ENCODE peak calls at places on chromosomes 3 and 15, in seven cellular contexts. Q is H1, E is Panc1, C is stomach, B is spleen, A is vagina, W is breast epithelium. N is an unnamed sample.

GRCh38 chr15:73052679-73053397 is 575 bp downstream of the NEO1 start:
- DNase-seq in Q (peak), E (no peak), C (peak), B (peak), A (no peak), W (peak), N (peak)

GRCh38 chr3:160553829-160554228 is 11.5 kb downstream of the KPNA4 start:
- DNase-seq in Q (no peak), E (no peak), C (no peak), B (no peak), A (no peak), W (no peak), N (no peak)

GRCh38 chr15:74795961-74796625 is 14.2 kb downstream of the CSK start:
- DNase-seq in Q (no peak), E (no peak), C (no peak), B (no peak), A (no peak), W (no peak), N (no peak)

GRCh38 chr3:24401811-24402185 is 92.9 kb downstream of the THRB start:
- DNase-seq in Q (no peak), E (no peak), C (peak), B (no peak), A (no peak), W (no peak), N (no peak)

GRCh38 chr3:132293231-132293630 is 24.0 kb upstream of the ACP3 start:
- DNase-seq in Q (no peak), E (no peak), C (no peak), B (no peak), A (no peak), W (no peak), N (no peak)

GRCh38 chr3:136959599-136959998 is 1.8 kb downstream of the IL20RB start:
- DNase-seq in Q (no peak), E (no peak), C (no peak), B (no peak), A (no peak), W (no peak), N (no peak)

GRCh38 chr3:14810795-14811661 is 7.7 kb upstream of the FGD5 start:
- DNase-seq in Q (peak), E (no peak), C (no peak), B (peak), A (no peak), W (no peak), N (no peak)

GRCh38 chr3:11915621-11916417 is 69.1 kb upstream of the TAMM41 start:
- DNase-seq in Q (no peak), E (no peak), C (peak), B (no peak), A (peak), W (no peak), N (no peak)

GRCh38 chr3:37174532-37175126 is at the start of gene LRRFIP2:
- DNase-seq in Q (no peak), E (no peak), C (no peak), B (no peak), A (no peak), W (no peak), N (no peak)

DNA sequence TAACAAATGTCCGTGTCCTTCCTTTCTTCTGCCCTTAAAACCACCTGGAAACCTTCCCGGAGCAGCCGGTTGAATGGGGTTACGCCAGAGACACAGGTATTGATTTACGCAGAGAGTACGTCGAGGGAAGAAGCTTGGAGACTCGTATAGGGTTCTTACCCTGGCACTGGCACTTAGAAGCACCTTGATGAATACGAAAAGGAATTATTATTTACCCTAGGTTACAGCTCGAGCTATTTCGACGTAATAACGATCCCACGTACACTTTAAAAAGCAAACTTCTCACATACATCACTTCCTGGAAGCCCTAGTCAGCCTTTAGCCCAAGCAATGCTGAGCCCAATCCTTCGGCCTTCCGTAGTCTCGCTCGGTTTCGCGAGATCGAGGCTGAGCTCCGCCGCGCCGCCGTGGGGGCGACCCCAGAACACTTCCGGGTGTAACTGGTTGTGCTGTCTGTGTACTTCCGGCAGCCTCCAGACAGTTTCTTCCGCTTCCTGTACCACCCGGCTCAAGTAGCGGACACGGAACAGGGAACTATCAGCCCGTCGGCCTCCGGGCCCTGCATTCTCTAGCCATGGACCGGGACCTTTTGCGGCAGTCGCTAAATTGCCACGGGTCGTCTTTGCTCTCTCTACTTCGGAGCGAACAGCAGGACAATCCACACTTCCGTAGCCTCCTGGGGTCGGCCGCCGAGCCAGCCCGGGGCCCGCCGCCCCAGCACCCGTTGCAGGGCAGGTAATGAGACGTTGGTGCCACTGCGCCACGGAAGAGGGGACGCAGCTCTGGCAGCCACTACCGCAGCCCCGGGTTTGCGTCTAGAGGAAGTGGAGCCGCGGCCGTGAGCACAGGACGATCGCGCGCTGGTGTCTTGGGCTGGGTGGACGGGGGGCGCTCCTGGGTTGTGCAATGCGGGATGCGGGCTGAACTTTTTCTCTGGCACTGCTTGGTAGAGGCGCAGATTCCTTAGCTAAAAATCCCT is at the start of gene TTC14:
- DNase-seq in Q (peak), E (peak), C (peak), B (peak), A (no peak), W (peak), N (peak)
- TF ChIP-seq POLR2AphosphoS5 in Q (peak), E (peak), C (peak), B (peak), A (peak), W (peak), N (peak)

DNA sequence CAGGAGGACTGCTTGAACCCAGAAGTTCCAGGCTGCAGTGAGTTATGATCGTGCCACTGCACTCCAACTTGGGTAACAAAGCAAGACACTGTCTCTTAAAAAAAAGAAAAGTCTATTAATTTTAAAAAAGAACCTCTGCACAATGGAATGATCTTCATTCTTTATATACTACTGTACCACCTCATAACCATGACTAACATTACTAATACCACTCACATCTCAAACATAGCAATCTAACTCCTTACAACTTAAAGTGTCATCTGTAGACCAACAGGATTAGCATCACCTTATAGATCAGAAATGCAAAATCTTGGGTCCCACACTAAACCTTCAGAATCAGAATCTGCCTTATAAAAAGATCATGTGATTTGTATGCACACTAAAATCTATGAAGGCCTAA is 48.8 kb upstream of the MAP4 start:
- DNase-seq in Q (no peak), E (no peak), C (no peak), B (no peak), A (no peak), W (no peak), N (no peak)
- TF ChIP-seq POLR2AphosphoS5 in Q (no peak), E (no peak), C (no peak), B (no peak), A (no peak), W (no peak), N (no peak)

DNA sequence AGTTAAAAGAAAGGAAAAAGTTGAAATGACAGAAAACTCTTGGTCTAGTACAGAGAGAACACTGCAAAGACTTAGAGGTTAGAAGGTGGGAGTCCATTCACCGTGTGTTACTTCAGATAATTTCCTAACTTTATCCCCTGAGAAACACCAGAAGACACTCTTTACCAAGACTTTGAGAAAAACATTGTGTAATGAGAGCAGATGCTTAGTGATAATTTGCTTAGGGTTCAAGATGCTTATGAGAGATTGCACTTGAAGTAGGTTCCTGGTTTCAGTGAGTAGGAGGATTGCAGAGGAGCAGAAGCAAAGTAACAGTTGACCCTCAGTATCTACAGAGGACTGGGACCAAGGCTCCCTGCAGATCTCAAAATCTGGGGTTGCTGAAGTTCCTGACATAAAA is 594.1 kb downstream of the NR2F2 start:
- DNase-seq in Q (no peak), E (no peak), C (no peak), B (no peak), A (no peak), W (no peak), N (no peak)
- TF ChIP-seq POLR2AphosphoS5 in Q (no peak), E (no peak), C (no peak), B (no peak), A (no peak), W (no peak), N (no peak)

GRCh38 chr3:115835946-115836345 is 212.6 kb downstream of the GAP43 start:
- DNase-seq in Q (no peak), E (no peak), C (no peak), B (no peak), A (no peak), W (no peak), N (no peak)

GRCh38 chr3:115843206-115843605 is 219.9 kb downstream of the GAP43 start:
- DNase-seq in Q (no peak), E (no peak), C (no peak), B (no peak), A (no peak), W (no peak), N (no peak)

GRCh38 chr3:115839246-115839645 is 215.9 kb downstream of the GAP43 start:
- DNase-seq in Q (no peak), E (no peak), C (no peak), B (no peak), A (no peak), W (no peak), N (no peak)

GRCh38 chr3:115836944-115837343 is 213.6 kb downstream of the GAP43 start:
- DNase-seq in Q (no peak), E (no peak), C (no peak), B (no peak), A (no peak), W (no peak), N (no peak)

GRCh38 chr3:115838786-115839185 is 215.5 kb downstream of the GAP43 start:
- DNase-seq in Q (no peak), E (no peak), C (no peak), B (no peak), A (no peak), W (no peak), N (no peak)
- TF ChIP-seq POLR2AphosphoS5 in Q (no peak), E (no peak), C (no peak), B (no peak), A (no peak), W (no peak), N (no peak)

DNA sequence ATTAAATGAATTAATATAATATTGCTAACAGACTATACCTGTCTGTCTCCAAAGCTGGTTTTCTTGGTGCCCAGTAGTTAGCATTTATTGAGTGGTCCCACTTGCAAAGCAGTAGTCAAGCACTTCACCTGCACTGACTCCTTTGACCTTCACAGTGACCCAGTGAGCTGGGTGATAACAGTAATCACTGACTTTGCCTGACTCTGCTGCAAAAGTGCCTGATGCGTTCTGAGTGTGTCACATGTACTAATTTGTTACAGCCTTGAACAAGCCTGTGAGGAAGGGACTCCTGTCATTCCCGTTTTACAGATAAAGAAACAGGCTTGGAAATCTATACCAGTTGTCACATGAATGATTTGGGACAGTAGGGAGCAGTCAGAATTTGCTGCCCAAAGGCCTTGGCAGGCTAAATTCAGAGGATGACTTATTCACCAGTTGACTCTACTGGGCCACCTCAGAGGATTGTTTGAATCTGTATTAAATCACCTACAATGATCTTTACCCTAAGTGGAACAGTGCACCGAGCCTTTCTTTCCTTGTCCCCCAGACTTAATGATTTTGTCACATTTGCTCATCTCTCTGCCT is 116.6 kb upstream of the PLXNA1 start:
- DNase-seq in Q (peak), E (no peak), C (no peak), B (no peak), A (no peak), W (no peak), N (no peak)
- TF ChIP-seq POLR2AphosphoS5 in Q (no peak), E (no peak), C (no peak), B (no peak), A (no peak), W (no peak), N (no peak)

DNA sequence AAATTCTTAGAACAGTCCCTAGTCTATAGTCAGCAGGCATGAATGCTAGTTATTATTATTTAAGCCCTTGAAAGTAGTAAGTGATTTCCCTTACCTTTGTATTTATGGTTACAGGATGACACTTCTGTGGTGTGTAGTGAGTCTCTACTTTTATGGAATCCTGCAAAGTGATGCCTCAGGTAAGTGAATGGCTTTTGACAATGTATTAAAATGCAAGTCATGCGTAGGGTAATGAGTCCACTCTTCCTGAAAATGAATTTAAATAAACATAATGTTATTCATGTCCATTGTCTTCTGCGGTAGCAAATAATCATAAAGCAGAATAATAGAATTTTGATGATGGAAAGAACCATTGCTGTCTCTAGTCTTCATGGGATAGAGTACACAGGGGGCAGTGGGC is 50.3 kb downstream of the IL1RAP start:
- DNase-seq in Q (no peak), E (no peak), C (no peak), B (no peak), A (no peak), W (no peak), N (no peak)
- TF ChIP-seq POLR2AphosphoS5 in Q (no peak), E (no peak), C (no peak), B (no peak), A (no peak), W (no peak), N (no peak)

GRCh38 chr15:69206079-69206478 is 45.6 kb downstream of the GLCE start:
- DNase-seq in Q (no peak), E (no peak), C (no peak), B (no peak), A (no peak), W (no peak), N (no peak)
- TF ChIP-seq POLR2AphosphoS5 in Q (no peak), E (no peak), C (no peak), B (no peak), A (no peak), W (no peak), N (no peak)

N was measured in GM12892.